ENCODE peak calls at places on chromosomes 4 and X, in eight cellular contexts. One of them, this sample, is unnamed.

GRCh38 chr4:8705161-8706145 is 112.9 kb downstream of the CPZ start:
- DNase-seq in EL: no peak
- DNase-seq in pons: no peak
- DNase-seq in NCI-H2029 treated with DMSO at 0.1 percent for 48 hours: no peak
- DNase-seq in CD4-positive, alpha-beta T cell: no peak
- DNase-seq in cerebellum: no peak
- DNase-seq in PC-3: no peak
- DNase-seq in fibroblast of pulmonary artery: no peak
- DNase-seq in this sample: no peak

GRCh38 chr4:88697588-88698329 is at the start of gene NAP1L5:
- DNase-seq in EL: peak
- DNase-seq in pons: peak
- DNase-seq in NCI-H2029 treated with DMSO at 0.1 percent for 48 hours: peak
- DNase-seq in CD4-positive, alpha-beta T cell: peak
- DNase-seq in cerebellum: peak
- DNase-seq in PC-3: no peak
- DNase-seq in fibroblast of pulmonary artery: peak
- DNase-seq in this sample: peak

GRCh38 chr4:108758498-108758897 is 4.4 kb downstream of the ETNPPL start:
- DNase-seq in EL: no peak
- DNase-seq in pons: no peak
- DNase-seq in NCI-H2029 treated with DMSO at 0.1 percent for 48 hours: no peak
- DNase-seq in CD4-positive, alpha-beta T cell: no peak
- DNase-seq in cerebellum: no peak
- DNase-seq in PC-3: no peak
- DNase-seq in fibroblast of pulmonary artery: no peak
- DNase-seq in this sample: no peak

GRCh38 chr4:98657531-98658286 is 702 bp downstream of the TSPAN5 start:
- DNase-seq in EL: peak
- DNase-seq in pons: peak
- DNase-seq in NCI-H2029 treated with DMSO at 0.1 percent for 48 hours: no peak
- DNase-seq in CD4-positive, alpha-beta T cell: peak
- DNase-seq in cerebellum: peak
- DNase-seq in PC-3: peak
- DNase-seq in fibroblast of pulmonary artery: peak
- DNase-seq in this sample: peak

GRCh38 chr4:6324461-6324998 is 54.9 kb downstream of the WFS1 start:
- DNase-seq in EL: no peak
- DNase-seq in pons: no peak
- DNase-seq in NCI-H2029 treated with DMSO at 0.1 percent for 48 hours: no peak
- DNase-seq in CD4-positive, alpha-beta T cell: no peak
- DNase-seq in cerebellum: no peak
- DNase-seq in PC-3: no peak
- DNase-seq in fibroblast of pulmonary artery: no peak
- DNase-seq in this sample: no peak

GRCh38 chrX:148380614-148381561 is 119.5 kb upstream of the AFF2 start:
- DNase-seq in EL: no peak
- DNase-seq in pons: peak
- DNase-seq in NCI-H2029 treated with DMSO at 0.1 percent for 48 hours: no peak
- DNase-seq in CD4-positive, alpha-beta T cell: no peak
- DNase-seq in cerebellum: no peak
- DNase-seq in PC-3: no peak
- DNase-seq in fibroblast of pulmonary artery: no peak
- DNase-seq in this sample: no peak

GRCh38 chr4:31094474-31094873 is 374.3 kb downstream of the PCDH7 start:
- DNase-seq in EL: no peak
- DNase-seq in pons: no peak
- DNase-seq in NCI-H2029 treated with DMSO at 0.1 percent for 48 hours: no peak
- DNase-seq in CD4-positive, alpha-beta T cell: no peak
- DNase-seq in cerebellum: no peak
- DNase-seq in PC-3: no peak
- DNase-seq in fibroblast of pulmonary artery: no peak
- DNase-seq in this sample: no peak

GRCh38 chr4:164779811-164780216 is 25.9 kb downstream of the SMIM31 start:
- DNase-seq in EL: peak
- DNase-seq in pons: peak
- DNase-seq in NCI-H2029 treated with DMSO at 0.1 percent for 48 hours: no peak
- DNase-seq in CD4-positive, alpha-beta T cell: no peak
- DNase-seq in cerebellum: peak
- DNase-seq in PC-3: peak
- DNase-seq in fibroblast of pulmonary artery: peak
- DNase-seq in this sample: peak

GRCh38 chrX:14779589-14779988 is 93.3 kb downstream of the FANCB start:
- DNase-seq in EL: peak
- DNase-seq in pons: no peak
- DNase-seq in NCI-H2029 treated with DMSO at 0.1 percent for 48 hours: no peak
- DNase-seq in CD4-positive, alpha-beta T cell: no peak
- DNase-seq in cerebellum: no peak
- DNase-seq in PC-3: peak
- DNase-seq in fibroblast of pulmonary artery: no peak
- DNase-seq in this sample: no peak

GRCh38 chr4:73648478-73648877 is 28.2 kb upstream of the RASSF6 start:
- DNase-seq in EL: no peak
- DNase-seq in pons: no peak
- DNase-seq in NCI-H2029 treated with DMSO at 0.1 percent for 48 hours: peak
- DNase-seq in CD4-positive, alpha-beta T cell: no peak
- DNase-seq in cerebellum: no peak
- DNase-seq in PC-3: no peak
- DNase-seq in fibroblast of pulmonary artery: no peak
- DNase-seq in this sample: no peak

GRCh38 chrX:102067966-102068723 is 57.3 kb upstream of the TCEAL2 start:
- DNase-seq in EL: peak
- DNase-seq in pons: peak
- DNase-seq in NCI-H2029 treated with DMSO at 0.1 percent for 48 hours: no peak
- DNase-seq in CD4-positive, alpha-beta T cell: no peak
- DNase-seq in cerebellum: peak
- DNase-seq in PC-3: peak
- DNase-seq in fibroblast of pulmonary artery: peak
- DNase-seq in this sample: peak

GRCh38 chrX:2610246-2611170 is 80.6 kb upstream of the CD99 start:
- DNase-seq in EL: peak
- DNase-seq in pons: no peak
- DNase-seq in NCI-H2029 treated with DMSO at 0.1 percent for 48 hours: no peak
- DNase-seq in CD4-positive, alpha-beta T cell: no peak
- DNase-seq in cerebellum: no peak
- DNase-seq in PC-3: no peak
- DNase-seq in fibroblast of pulmonary artery: no peak
- DNase-seq in this sample: no peak

GRCh38 chr4:183658362-183659028 is 490 bp downstream of the RWDD4 start:
- DNase-seq in EL: peak
- DNase-seq in pons: peak
- DNase-seq in NCI-H2029 treated with DMSO at 0.1 percent for 48 hours: no peak
- DNase-seq in CD4-positive, alpha-beta T cell: no peak
- DNase-seq in cerebellum: peak
- DNase-seq in PC-3: peak
- DNase-seq in fibroblast of pulmonary artery: peak
- DNase-seq in this sample: no peak